ENCODE peak calls at places on chromosomes 5 and 9, in five cellular contexts. A is left lung; Q is cardiac fibroblast; K is CD4-positive, alpha-beta T cell; Z is brain microvascular endothelial cell. Y is an unnamed sample.

GRCh38 chr9:96156578-96156977 is 145.4 kb downstream of the HSD17B3 start:
- DNase-seq in A (no peak), Q (no peak), K (no peak), Z (no peak), Y (no peak)

GRCh38 chr5:129664336-129664937 is 83.5 kb upstream of the MINAR2 start:
- DNase-seq in A (no peak), Q (peak), K (peak), Z (peak), Y (peak)

GRCh38 chr5:157987259-157987658 is 128.3 kb upstream of the CLINT1 start:
- DNase-seq in A (no peak), Q (no peak), K (no peak), Z (no peak), Y (no peak)

GRCh38 chr9:33263936-33264472 is 504 bp downstream of the BAG1 start:
- DNase-seq in A (peak), Q (peak), K (peak), Z (no peak), Y (no peak)

GRCh38 chr9:77589046-77589795 is 58.9 kb downstream of the GNA14 start:
- DNase-seq in A (peak), Q (no peak), K (no peak), Z (no peak), Y (no peak)

GRCh38 chr5:33936004-33936380 is 194 bp upstream of the RXFP3 start:
- DNase-seq in A (peak), Q (peak), K (peak), Z (peak), Y (peak)

GRCh38 chr5:135244620-135245021 is 154.4 kb downstream of the MACROH2A1 start:
- DNase-seq in A (no peak), Q (no peak), K (no peak), Z (no peak), Y (no peak)

GRCh38 chr5:55868846-55869245 is 17.7 kb downstream of the IL31RA start:
- DNase-seq in A (peak), Q (peak), K (no peak), Z (peak), Y (peak)

GRCh38 chr5:156120777-156121176 is 206.2 kb upstream of the SGCD start:
- DNase-seq in A (no peak), Q (no peak), K (no peak), Z (no peak), Y (peak)

GRCh38 chr5:10288600-10289213 is 19.0 kb downstream of the CMBL start:
- DNase-seq in A (peak), Q (no peak), K (no peak), Z (no peak), Y (no peak)

GRCh38 chr5:150612905-150613670 is 27.4 kb upstream of the SYNPO start:
- DNase-seq in A (no peak), Q (no peak), K (no peak), Z (no peak), Y (no peak)

GRCh38 chr5:150615141-150615699 is 25.2 kb upstream of the SYNPO start:
- DNase-seq in A (no peak), Q (peak), K (no peak), Z (peak), Y (no peak)

GRCh38 chr5:150612405-150612804 is 28.1 kb upstream of the SYNPO start:
- DNase-seq in A (no peak), Q (no peak), K (no peak), Z (no peak), Y (no peak)

GRCh38 chr5:150614651-150615040 is 25.8 kb upstream of the SYNPO start:
- DNase-seq in A (no peak), Q (no peak), K (no peak), Z (no peak), Y (no peak)

GRCh38 chr5:150613991-150614650 is 26.3 kb upstream of the SYNPO start:
- DNase-seq in A (no peak), Q (no peak), K (no peak), Z (no peak), Y (no peak)
- TF ChIP-seq CTCF in A (no peak), Q (peak), K (no peak), Z (peak), Y (no peak)

GRCh38 chr9:72337286-72337685 is 27.7 kb downstream of the ZFAND5 start:
- DNase-seq in A (no peak), Q (no peak), K (no peak), Z (no peak), Y (no peak)
- TF ChIP-seq CTCF in A (no peak), Q (no peak), K (no peak), Z (no peak), Y (no peak)

GRCh38 chr5:122156724-122157325 is 27.5 kb downstream of the ZNF474 start:
- DNase-seq in A (no peak), Q (peak), K (no peak), Z (peak), Y (peak)
- TF ChIP-seq CTCF in A (no peak), Q (peak), K (no peak), Z (peak), Y (peak)

GRCh38 chr9:133876144-133876543 is 116.0 kb downstream of the VAV2 start:
- DNase-seq in A (no peak), Q (no peak), K (no peak), Z (no peak), Y (no peak)
- TF ChIP-seq CTCF in A (no peak), Q (peak), K (no peak), Z (peak), Y (peak)

DNA sequence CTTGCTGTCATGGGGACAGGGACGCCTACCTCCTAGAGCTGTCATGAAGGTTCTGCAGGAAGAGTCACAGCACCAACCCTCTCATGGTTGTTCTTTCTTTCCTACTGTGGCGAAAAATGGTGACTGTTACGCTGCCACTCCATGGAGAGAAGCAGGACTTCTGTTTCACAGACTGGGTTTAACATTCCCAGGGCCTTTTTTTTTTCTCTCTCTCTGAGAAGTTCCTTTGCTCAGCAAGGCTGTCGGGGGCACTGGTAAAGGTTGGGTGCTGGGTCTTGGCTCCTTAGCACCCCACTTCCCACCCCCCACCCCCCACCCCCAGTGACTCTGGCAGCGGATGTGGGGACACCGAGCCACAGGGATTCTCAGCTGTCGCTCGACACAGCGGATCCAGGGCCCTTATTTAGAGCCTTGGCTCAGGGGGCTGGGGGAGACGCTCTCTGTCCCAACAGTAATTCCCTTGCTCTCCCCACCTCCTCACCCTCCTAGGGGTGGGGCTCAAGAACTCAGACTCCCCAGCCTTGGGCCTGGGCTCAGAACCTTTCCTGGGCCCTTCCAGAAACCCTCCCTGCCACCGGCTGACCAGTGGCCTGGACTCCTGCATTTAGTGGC is 34.4 kb downstream of the DUSP1 start:
- DNase-seq in A (no peak), Q (no peak), K (no peak), Z (no peak), Y (no peak)
- TF ChIP-seq CTCF in A (no peak), Q (no peak), K (no peak), Z (peak), Y (peak)

GRCh38 chr5:90866333-90866732 is 307.7 kb downstream of the ADGRV1 start:
- DNase-seq in A (no peak), Q (peak), K (no peak), Z (no peak), Y (peak)
- TF ChIP-seq CTCF in A (peak), Q (peak), K (peak), Z (no peak), Y (no peak)